ENCODE peak calls at places on chromosomes 4 and X, in seven cellular contexts. A, L, P, Q, D, G and U are unnamed samples.

GRCh38 chrX:48971325-48972213 is at the start of gene KCND1:
- DNase-seq in A (peak; percentile 2), P (peak; percentile 79), G (peak; percentile 56), D (peak; percentile 24), L (no peak), Q (no peak), U (peak; percentile 96)

GRCh38 chr4:1213336-1213995 is 35.5 kb downstream of the CTBP1 start:
- DNase-seq in Q (no peak), P (no peak), G (no peak), L (no peak), D (no peak), A (no peak), U (no peak)

GRCh38 chr4:86560447-86560846 is 33.7 kb upstream of the PTPN13 start:
- DNase-seq in P (no peak), L (no peak), G (no peak), A (no peak), D (no peak), Q (no peak), U (no peak)

GRCh38 chr4:55884093-55884850 is 30.8 kb downstream of the EXOC1 start:
- DNase-seq in L (no peak), Q (no peak), D (no peak), G (no peak), P (no peak), A (no peak), U (no peak)

GRCh38 chrX:368811-369562 is 17.7 kb downstream of the PPP2R3B start:
- DNase-seq in G (no peak), P (peak; percentile 24), A (peak; percentile 42), D (no peak), Q (no peak), L (no peak), U (peak; percentile 85)

GRCh38 chr4:38967260-38968095 is 64.7 kb downstream of the TMEM156 start:
- DNase-seq in D (peak; percentile 76), G (peak; percentile 99), Q (peak; percentile 73), L (no peak), A (peak; percentile 70), P (peak; percentile 96), U (no peak)

GRCh38 chr4:2368779-2369437 is 49.5 kb downstream of the ZFYVE28 start:
- DNase-seq in D (no peak), G (no peak), L (no peak), A (no peak), Q (no peak), P (no peak), U (peak; percentile 8)

GRCh38 chrX:121000589-121000988 is 15.0 kb upstream of the CT47A1 start:
- DNase-seq in D (peak; percentile 55), A (no peak), P (peak; percentile 39), Q (no peak), G (peak; percentile 22), L (peak; percentile 7), U (peak; percentile 23)

GRCh38 chr4:3781193-3781886 is 15.2 kb downstream of the ADRA2C start:
- DNase-seq in P (no peak), L (no peak), A (no peak), D (no peak), G (no peak), Q (no peak), U (peak; percentile 75)

GRCh38 chr4:111689731-111690130 is 455.5 kb upstream of the FAM241A start:
- DNase-seq in Q (peak; percentile 8), D (peak; percentile 15), A (no peak), L (no peak), P (no peak), G (peak; percentile 8), U (no peak)

GRCh38 chrX:130172127-130172834 is 519 bp downstream of the RAB33A start:
- DNase-seq in D (no peak), G (no peak), A (no peak), L (no peak), Q (no peak), P (no peak), U (peak; percentile 73)

GRCh38 chrX:10617964-10618342 is 2.4 kb downstream of the MID1 start:
- DNase-seq in G (peak; percentile 19), Q (no peak), P (no peak), L (no peak), A (peak; percentile 56), D (peak; percentile 82), U (no peak)
- H3K4me3 ChIP-seq in G (peak overlapping the region; percentile 71), Q (peak overlapping the region; percentile 67), P (peak overlapping the region; percentile 68), L (no peak overlapping the region), A (peak overlapping the region; percentile 69), D (peak overlapping the region; percentile 69), U (peak overlapping the region; percentile 75)

DNA sequence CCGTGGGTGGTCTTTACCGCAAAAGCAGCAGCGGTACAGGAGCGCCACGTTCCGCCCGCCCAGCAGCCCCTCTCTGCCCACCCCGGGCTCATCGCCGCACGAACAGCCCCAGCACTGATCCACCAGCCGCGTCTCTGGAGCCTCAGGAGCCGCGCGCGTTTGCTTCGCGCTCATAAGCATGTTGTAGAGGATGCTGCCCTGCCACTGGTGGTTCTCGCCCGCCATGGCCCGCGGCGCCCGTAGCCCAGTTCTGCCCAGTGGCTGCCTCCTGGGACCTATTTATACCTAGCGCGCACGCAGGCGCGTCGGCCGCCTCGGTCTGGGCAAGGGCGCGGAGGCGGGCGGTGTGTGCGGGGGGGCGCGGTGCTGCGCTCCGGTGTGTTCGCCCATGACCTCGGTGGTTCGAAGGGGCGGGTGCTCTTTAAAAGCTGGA is at the start of gene NR0B1:
- DNase-seq in A (no peak), D (no peak), L (no peak), P (peak; percentile 2), Q (no peak), G (no peak), U (peak; percentile 53)
- H3K4me3 ChIP-seq in A (peak within 1 kb of the TSS; percentile 41), D (no peak within 1 kb of the TSS), L (no peak within 1 kb of the TSS), P (no peak within 1 kb of the TSS), Q (peak within 1 kb of the TSS; percentile 42), G (peak within 1 kb of the TSS; percentile 22), U (peak within 1 kb of the TSS; percentile 45)

GRCh38 chrX:80022363-80023031 is 7.9 kb downstream of the TBX22 start:
- DNase-seq in P (no peak), Q (no peak), D (no peak), G (no peak), A (no peak), L (no peak), U (peak; percentile 13)
- H3K4me3 ChIP-seq in P (no peak overlapping the region), Q (no peak overlapping the region), D (no peak overlapping the region), G (no peak overlapping the region), A (no peak overlapping the region), L (no peak overlapping the region), U (peak overlapping the region; percentile 50)

DNA sequence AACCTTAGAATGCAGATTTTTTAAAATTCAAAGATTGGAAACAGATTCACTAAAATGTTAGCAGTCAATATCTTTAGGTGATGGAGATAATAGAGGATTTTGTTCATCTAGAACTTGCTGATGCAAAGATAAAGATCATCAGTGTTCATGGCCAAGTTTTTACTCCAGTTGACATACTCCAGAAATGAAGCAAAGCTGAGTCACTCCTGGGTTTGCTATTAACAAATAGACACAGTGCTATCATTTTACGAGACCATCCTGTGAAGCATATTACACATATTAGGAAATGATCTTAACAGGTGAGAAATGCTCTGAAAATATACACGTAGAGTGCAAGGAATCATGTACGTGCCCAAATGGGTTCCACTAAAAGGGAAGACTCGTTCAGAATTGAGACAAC is 170.6 kb upstream of the FAM9B start:
- DNase-seq in A (no peak), G (no peak), P (no peak), D (peak; percentile 9), L (no peak), Q (no peak), U (no peak)
- H3K4me3 ChIP-seq in A (no peak overlapping the region), G (no peak overlapping the region), P (no peak overlapping the region), D (no peak overlapping the region), L (no peak overlapping the region), Q (no peak overlapping the region), U (no peak overlapping the region)

DNA sequence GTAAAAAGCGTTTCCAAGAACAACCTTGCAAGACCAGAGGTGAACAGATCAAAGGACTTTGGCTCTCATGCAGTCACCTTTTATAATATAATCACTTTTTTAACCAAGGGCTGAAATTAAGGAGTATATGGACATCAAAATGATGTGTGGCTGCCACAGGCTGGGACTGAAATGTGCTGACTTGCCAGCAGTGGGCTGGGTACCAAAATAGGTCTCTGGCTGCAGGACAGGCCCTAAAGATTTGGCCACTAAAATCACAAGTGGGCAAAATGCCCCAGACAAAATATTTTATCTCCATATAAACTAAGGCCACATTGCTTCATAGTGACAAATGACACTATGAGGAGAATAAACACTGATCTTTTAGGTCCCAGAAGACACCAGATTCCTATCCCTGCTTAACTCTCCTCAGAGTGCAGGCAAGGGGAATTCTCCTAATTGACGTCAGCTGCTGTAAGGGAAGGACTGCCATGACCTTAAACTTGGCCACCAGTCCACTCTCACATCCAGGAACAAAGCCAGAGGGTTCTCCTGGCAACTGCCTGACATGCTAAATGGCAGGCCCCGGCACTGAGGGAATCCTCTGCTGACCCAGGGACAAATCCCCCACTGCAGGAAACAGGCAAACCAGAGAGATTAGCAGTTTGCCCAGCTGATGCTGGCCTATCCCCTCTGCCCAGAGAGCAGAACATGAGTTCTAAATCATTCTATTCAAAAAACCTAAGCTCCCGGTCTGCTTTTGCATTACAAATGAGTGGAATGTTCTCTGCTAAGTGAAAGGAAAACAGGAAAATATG is 155.8 kb downstream of the PPP3CA start:
- DNase-seq in A (peak; percentile 77), L (no peak), Q (no peak), D (no peak), P (peak; percentile 98), G (peak; percentile 97), U (no peak)
- H3K4me3 ChIP-seq in A (no peak overlapping the region), L (no peak overlapping the region), Q (no peak overlapping the region), D (no peak overlapping the region), P (no peak overlapping the region), G (no peak overlapping the region), U (no peak overlapping the region)

GRCh38 chr4:182018691-182019090 is 224.5 kb upstream of the TENM3 start:
- DNase-seq in Q (no peak), G (no peak), P (no peak), L (no peak), A (no peak), D (no peak), U (no peak)
- H3K4me3 ChIP-seq in Q (no peak overlapping the region), G (no peak overlapping the region), P (no peak overlapping the region), L (no peak overlapping the region), A (no peak overlapping the region), D (no peak overlapping the region), U (no peak overlapping the region)

DNA sequence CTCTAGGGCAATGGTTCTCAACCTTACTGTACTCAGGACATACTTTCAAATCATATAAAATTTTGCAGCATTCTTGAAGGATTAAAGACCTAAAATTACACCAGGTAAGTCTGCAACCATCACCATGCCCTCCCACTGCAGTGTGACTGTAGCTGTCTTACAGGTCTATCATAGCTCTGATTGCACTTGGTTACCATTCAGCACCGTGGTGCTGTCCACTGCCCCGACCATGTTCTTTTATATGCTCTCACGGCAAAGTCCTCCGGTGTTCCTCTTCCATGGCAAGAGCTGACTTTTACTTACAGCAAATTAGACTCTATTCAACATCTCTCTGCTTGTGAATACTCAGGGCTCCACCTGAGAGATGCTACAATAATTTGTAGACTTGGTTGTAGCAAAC is 11.5 kb downstream of the CRMP1 start:
- DNase-seq in G (no peak), L (no peak), D (no peak), A (no peak), P (no peak), Q (no peak), U (peak; percentile 68)
- H3K4me3 ChIP-seq in G (no peak overlapping the region), L (no peak overlapping the region), D (no peak overlapping the region), A (no peak overlapping the region), P (no peak overlapping the region), Q (no peak overlapping the region), U (no peak overlapping the region)

DNA sequence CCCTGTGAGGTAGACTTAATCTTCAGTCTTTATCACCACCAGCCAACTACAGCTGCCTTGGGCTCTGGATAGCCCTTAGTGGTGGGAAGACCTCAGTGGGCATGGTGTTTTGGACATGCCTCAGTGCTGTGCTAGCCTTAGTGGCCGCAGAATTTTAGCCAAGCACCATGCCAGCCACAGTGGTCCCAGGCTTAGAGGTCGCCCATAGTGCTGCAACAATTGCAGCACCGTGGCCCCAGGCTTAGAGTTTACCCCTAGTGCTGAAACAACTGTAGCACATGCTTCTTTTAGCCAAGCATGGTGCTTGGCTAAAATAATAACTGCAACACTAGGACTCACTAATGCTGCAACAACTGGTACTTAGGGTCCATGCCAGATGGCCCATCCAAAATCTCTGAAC is 38.9 kb upstream of the SULT1B1 start:
- DNase-seq in Q (no peak), L (no peak), A (no peak), G (no peak), D (no peak), P (no peak), U (no peak)
- H3K4me3 ChIP-seq in Q (no peak overlapping the region), L (no peak overlapping the region), A (no peak overlapping the region), G (no peak overlapping the region), D (no peak overlapping the region), P (no peak overlapping the region), U (no peak overlapping the region)